ENCODE peak calls at places on chromosomes 11 and 22, in four cellular contexts. J is GM12891, R is GM12878, F is K562. V is an unnamed sample.

GRCh38 chr11:71452354-71453020 is 516 bp upstream of the NADSYN1 start:
- DNase-seq in F (no peak), R (no peak), J (no peak), V (peak; percentile 90)

GRCh38 chr22:47408409-47408808 is 646.0 kb downstream of the TBC1D22A start:
- DNase-seq in R (no peak), J (no peak), F (peak; percentile 3), V (no peak)

GRCh38 chr22:49234459-49234858 is 593.2 kb downstream of the BRD1 start:
- DNase-seq in J (no peak), R (no peak), F (no peak), V (no peak)

GRCh38 chr11:36388086-36388485 is 92.0 kb downstream of the PRR5L start:
- DNase-seq in F (no peak), J (no peak), R (no peak), V (no peak)

GRCh38 chr11:65743928-65744698 is 23.5 kb upstream of the RNASEH2C start:
- DNase-seq in F (peak; percentile 67), J (no peak), R (no peak), V (peak; percentile 51)

GRCh38 chr11:134124660-134125451 is 56.0 kb downstream of the JAM3 start:
- DNase-seq in J (no peak), F (peak; percentile 17), R (no peak), V (no peak)

GRCh38 chr11:2463766-2464277 is 19.0 kb downstream of the KCNQ1 start:
- DNase-seq in R (no peak), F (no peak), J (no peak), V (no peak)

GRCh38 chr22:27615408-27615807 is 186.1 kb downstream of the MN1 start:
- DNase-seq in R (no peak), F (no peak), J (no peak), V (no peak)

GRCh38 chr22:24485170-24485569 is 10.0 kb upstream of the UPB1 start:
- DNase-seq in J (no peak), R (no peak), F (no peak), V (no peak)

GRCh38 chr22:37604875-37605274 is 3.8 kb upstream of the GGA1 start:
- DNase-seq in R (no peak), F (no peak), J (no peak), V (no peak)

GRCh38 chr11:77619576-77620198 is 17.9 kb downstream of the CLNS1A start:
- DNase-seq in R (peak; percentile 28), J (no peak), F (peak; percentile 64), V (no peak)

GRCh38 chr22:22233081-22233480 is 11.5 kb upstream of the VPREB1 start:
- DNase-seq in R (no peak), J (no peak), F (no peak), V (no peak)

GRCh38 chr11:60790726-60791125 is 5.6 kb downstream of the MS4A10 start:
- DNase-seq in J (no peak), F (no peak), R (no peak), V (no peak)

GRCh38 chr11:45852712-45853101 is 5.4 kb downstream of the CRY2 start:
- DNase-seq in J (peak; percentile 49), F (peak; percentile 40), R (no peak), V (no peak)

GRCh38 chr22:21760640-21761039 is 25.0 kb upstream of the YPEL1 start:
- DNase-seq in F (no peak), J (no peak), R (no peak), V (no peak)

GRCh38 chr22:42342426-42343135 is 72.1 kb upstream of the TCF20 start:
- DNase-seq in F (no peak), R (no peak), J (no peak), V (no peak)

GRCh38 chr11:43316451-43316850 is 4.7 kb downstream of the API5 start:
- DNase-seq in R (no peak), J (no peak), F (peak; percentile 11), V (no peak)

GRCh38 chr22:41517172-41518047 is 26.9 kb downstream of the POLR3H start:
- DNase-seq in F (peak; percentile 46), R (no peak), J (no peak), V (peak; percentile 25)

GRCh38 chr11:47863189-47863892 is 15.2 kb upstream of the NUP160 start:
- DNase-seq in J (no peak), R (no peak), F (no peak), V (no peak)

GRCh38 chr11:67056267-67056639 is 394 bp upstream of the RHOD start:
- DNase-seq in J (no peak), F (no peak), R (no peak), V (no peak)

GRCh38 chr22:19876314-19876940 is 21.8 kb upstream of the GNB1L start:
- DNase-seq in J (no peak), F (no peak), R (no peak), V (no peak)

DNA sequence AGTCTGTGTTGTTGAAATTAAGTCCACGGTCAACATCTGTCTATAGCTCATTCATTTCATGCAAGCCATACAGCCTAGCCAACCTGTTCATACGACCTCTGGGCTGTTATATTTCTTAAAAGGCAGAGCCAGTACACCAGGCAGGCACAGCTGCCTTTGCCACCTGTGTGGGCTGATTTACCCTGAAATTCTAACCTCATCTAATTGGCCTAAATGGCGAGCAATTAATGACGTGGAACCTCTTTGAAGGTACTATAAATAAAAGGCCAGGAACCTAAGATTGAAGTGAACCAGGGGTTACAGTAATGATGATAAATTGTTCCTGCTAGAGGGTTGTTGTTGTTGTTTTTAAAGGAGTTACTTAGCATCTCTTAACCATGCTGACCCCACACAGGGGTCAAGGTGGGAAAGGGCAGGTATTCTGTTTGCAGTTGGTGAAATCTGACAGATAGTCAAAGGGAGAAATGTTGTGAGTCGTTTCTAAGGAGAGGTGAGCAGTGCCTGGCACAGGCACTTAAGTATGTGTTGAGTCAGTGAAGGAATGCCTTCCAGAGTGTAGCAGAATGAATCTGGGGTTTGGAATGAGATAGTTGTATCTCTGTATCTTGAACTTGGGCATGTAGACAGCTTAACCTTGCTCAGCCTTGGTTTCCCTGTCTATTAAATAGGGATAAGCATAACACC is 213.5 kb upstream of the NAV2 start:
- DNase-seq in F (no peak), R (no peak), J (no peak), V (no peak)
- TF ChIP-seq SPI1 in F (no peak), R (no peak), J (no peak), V (no peak)

DNA sequence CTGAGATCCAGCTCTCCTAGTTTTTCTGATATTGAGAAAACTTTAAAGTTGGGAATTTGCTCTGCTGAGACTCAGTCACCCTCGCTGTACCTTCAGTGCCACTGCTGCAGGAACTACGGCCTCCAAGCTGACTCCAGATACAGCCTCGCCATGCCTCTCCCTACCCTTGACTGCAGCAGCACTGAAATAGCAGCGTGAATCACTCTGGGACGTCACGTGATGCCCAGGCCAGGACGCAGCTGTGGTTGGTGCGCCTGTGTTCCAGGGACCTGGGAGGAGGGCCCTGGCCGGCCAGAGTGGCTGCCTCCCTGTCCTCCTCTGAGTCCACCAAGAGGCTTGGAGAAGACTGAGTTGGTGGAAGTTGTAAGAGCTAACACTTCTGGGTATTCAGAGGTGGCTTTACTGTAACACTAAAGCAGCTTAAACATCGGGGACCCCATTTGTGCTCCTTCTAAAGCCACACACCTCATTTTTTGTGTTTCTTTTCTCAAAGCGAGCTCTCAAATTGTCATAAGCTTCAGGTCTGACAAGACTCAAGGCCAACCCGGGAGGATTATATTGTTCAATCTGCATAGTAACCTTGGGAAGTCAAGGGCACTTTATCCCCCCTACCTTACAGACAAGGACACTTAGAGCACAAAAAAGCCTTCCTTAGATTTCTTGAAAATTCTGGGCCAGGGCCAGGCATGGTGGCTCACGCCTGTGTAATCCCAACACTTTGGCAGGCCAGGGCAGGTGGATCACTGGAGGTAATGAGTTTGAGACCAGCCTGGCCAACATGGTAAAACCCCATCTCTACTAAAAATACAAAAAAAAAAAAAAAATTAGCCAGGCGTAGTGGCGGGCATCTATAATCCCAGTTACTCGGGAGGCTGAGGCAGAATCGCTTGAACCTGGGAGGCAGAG is 4.2 kb upstream of the STIP1 start:
- DNase-seq in R (no peak), F (peak; percentile 95), J (peak; percentile 42), V (peak; percentile 80)
- TF ChIP-seq SPI1 in R (no peak), F (no peak), J (no peak), V (no peak)

GRCh38 chr11:119094816-119095065 is 6.9 kb downstream of the DPAGT1 start:
- DNase-seq in J (peak; percentile 46), R (no peak), F (no peak), V (no peak)
- TF ChIP-seq SPI1 in J (no peak), R (no peak), F (no peak), V (no peak)

DNA sequence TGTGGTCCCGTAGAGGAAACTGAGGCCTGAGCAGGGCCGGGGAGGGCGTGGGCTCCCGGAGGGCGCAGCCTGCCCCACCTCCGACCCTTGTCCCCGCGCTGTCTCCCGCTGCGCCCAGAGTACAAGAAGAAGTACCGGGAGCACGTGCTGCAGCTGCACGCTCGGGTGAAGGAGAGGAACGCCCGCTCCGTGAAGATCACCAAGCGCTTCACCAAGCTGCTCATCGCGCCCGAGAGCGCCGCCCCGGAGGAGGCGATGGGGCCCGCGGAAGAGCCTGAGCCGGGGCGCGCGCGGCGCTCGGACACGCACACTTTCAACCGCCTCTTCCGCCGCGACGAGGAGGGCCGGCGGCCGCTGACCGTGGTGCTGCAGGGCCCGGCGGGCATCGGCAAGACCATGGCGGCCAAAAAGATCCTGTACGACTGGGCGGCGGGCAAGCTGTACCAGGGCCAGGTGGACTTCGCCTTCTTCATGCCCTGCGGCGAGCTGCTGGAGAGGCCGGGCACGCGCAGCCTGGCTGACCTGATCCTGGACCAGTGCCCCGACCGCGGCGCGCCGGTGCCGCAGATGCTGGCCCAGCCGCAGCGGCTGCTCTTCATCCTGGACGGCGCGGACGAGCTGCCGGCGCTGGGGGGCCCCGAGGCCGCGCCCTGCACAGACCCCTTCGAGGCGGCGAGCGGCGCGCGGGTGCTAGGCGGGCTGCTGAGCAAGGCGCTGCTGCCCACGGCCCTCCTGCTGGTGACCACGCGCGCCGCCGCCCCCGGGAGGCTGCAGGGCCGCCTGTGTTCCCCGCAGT is 2.0 kb downstream of the NLRP6 start:
- DNase-seq in F (no peak), J (peak; percentile 61), R (no peak), V (peak; percentile 70)
- TF ChIP-seq SPI1 in F (no peak), J (no peak), R (no peak), V (no peak)

DNA sequence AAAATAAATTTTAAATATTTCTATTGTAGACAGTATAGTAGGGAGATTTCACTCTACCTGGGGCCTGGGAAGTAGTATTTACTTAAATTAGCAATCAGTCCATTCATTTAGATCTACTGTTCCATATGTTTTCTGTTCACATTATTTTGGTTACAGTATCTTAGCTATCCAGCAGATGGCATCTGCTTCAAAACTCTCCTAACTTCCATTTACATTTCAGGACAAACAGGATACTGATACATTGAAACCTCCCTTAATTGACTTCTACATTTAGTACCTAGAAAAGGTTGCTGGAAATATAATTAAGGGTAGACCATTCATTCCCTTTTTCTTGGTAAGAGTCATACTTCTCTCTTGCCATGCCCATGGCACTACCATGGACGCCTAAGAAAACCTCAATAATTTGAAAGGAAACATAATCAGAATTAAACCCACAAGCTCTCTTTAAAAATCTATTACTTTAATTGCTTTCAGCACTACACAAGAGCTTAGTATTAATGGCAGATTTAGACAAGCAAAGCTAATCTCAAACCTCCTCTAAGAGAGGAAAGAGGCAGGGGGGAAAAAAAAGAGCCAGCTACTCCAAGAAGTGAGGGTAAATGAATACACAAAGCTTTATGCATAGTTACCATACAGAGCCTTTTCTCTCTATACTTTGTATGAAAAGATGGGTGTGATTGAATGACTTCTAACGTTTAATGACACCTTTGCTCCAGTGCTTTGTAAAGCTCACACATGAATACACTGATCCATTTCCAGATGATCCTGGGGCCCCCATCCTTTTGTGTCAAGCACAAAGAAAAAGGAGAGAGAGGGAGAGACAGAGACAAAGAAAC is 131.2 kb upstream of the MTMR2 start:
- DNase-seq in J (no peak), R (no peak), F (peak; percentile 43), V (no peak)
- TF ChIP-seq SPI1 in J (no peak), R (no peak), F (no peak), V (no peak)

GRCh38 chr22:36546092-36546804 is 17.3 kb upstream of the EIF3D start:
- DNase-seq in J (peak; percentile 37), R (no peak), F (peak; percentile 75), V (no peak)
- TF ChIP-seq SPI1 in J (no peak), R (no peak), F (no peak), V (no peak)

GRCh38 chr11:111707039-111707690 is 59.0 kb downstream of the PPP2R1B start:
- DNase-seq in J (no peak), R (no peak), F (no peak), V (no peak)
- TF ChIP-seq SPI1 in J (no peak), R (no peak), F (no peak), V (no peak)